ENCODE peak calls at places on chromosomes 16 and 17, in four cellular contexts. P, U, N and R are unnamed samples.

GRCh38 chr16:23293016-23293415 is 9.1 kb upstream of the SCNN1B start:
- DNase-seq in U (no peak), N (peak), P (no peak), R (no peak)

GRCh38 chr16:21116148-21116693 is 34.4 kb downstream of the DNAH3 start:
- DNase-seq in U (peak), N (no peak), P (no peak), R (no peak)

GRCh38 chr16:89502319-89502843 is 5.8 kb upstream of the SPG7 start:
- DNase-seq in N (no peak), P (no peak), U (peak), R (no peak)

GRCh38 chr16:31335431-31335830 is 19.5 kb upstream of the ITGAX start:
- DNase-seq in N (no peak), P (no peak), U (no peak), R (no peak)

GRCh38 chr16:55488306-55488705 is 9.3 kb downstream of the MMP2 start:
- DNase-seq in P (no peak), U (no peak), N (no peak), R (no peak)

GRCh38 chr16:49464877-49465504 is 91.4 kb downstream of the C16orf78 start:
- DNase-seq in P (peak), U (no peak), N (no peak), R (no peak)

GRCh38 chr16:81558444-81559175 is 114.0 kb downstream of the CMIP start:
- DNase-seq in P (no peak), U (peak), N (no peak), R (no peak)

GRCh38 chr16:49455991-49456745 is 82.6 kb downstream of the C16orf78 start:
- DNase-seq in U (no peak), P (no peak), N (no peak), R (no peak)

GRCh38 chr17:78357687-78358537 is 2.0 kb downstream of the SOCS3 start:
- DNase-seq in U (no peak), N (no peak), P (no peak), R (no peak)

GRCh38 chr16:86118467-86119307 is 219.7 kb downstream of the IRF8 start:
- DNase-seq in P (no peak), N (peak), U (no peak), R (no peak)

GRCh38 chr16:52184336-52184735 is 362.6 kb downstream of the TOX3 start:
- DNase-seq in U (no peak), P (no peak), N (no peak), R (no peak)

GRCh38 chr17:79406316-79406715 is 204.5 kb downstream of the RBFOX3 start:
- DNase-seq in U (no peak), P (no peak), N (no peak), R (no peak)

GRCh38 chr16:69243479-69243878 is 56.5 kb downstream of the SNTB2 start:
- DNase-seq in P (no peak), N (no peak), U (no peak), R (no peak)

GRCh38 chr17:50290074-50290702 is 15.9 kb downstream of the TMEM92 start:
- DNase-seq in P (no peak), U (no peak), N (no peak), R (no peak)

GRCh38 chr16:23362460-23363317 is 60.6 kb downstream of the SCNN1B start:
- DNase-seq in P (no peak), U (no peak), N (no peak), R (no peak)

GRCh38 chr17:46795379-46795952 is 23.0 kb downstream of the WNT3 start:
- DNase-seq in U (peak), N (no peak), P (no peak), R (no peak)

GRCh38 chr17:34884597-34884996 is 76.7 kb downstream of the CCT6B start:
- DNase-seq in N (no peak), P (no peak), U (no peak), R (no peak)

DNA sequence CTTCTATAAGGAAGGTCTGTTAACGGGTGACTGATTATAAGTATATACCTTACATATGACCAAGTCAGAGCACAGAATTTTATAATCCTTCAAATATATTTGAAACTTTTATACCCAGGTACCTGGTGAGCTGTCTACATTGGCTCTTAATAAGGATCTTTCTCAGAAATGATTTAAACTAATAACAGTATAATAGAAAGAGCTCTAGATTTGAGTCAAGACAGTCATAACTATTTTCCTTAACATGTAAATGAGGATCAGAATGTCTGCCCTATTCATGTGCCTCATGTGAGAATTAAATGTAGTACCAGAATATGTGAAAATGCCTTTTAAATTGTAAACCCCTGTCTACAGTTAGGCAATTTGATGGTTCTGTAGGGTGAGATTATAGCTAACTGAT is 14.5 kb downstream of the CBFB start:
- DNase-seq in U (no peak), P (no peak), N (no peak), R (no peak)
- TF ChIP-seq YY1 in U (no peak), P (no peak), N (no peak), R (no peak)

DNA sequence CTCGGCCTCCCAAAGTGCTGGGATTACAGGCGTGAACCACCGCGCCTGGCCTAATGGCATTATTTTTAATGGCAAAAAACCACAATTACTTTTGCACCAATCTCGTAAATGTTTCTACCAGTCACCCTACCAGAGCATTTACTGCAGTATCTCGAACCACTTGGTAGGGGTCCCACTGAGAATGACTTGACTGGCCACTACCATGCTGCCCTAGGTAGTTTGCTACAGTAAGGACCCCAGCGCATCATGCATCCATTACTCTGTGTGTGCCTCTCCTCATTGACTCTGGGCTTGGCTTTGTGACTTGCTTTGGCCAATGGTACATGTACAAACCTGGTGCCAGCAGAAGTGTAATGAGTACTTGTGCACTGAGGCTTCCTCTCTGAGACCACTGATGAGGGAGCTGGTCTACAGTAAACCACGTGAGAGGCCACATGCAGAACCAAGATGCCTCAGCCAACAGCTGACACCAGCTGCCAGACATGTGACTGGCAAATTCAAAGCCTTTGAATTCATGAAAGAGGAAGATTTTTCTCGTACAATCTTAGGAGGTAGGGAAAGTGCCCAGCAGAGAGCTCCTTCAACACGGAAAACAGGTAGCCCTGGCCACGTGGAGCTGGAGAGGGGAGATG is 421.7 kb upstream of the C16orf82 start:
- DNase-seq in N (no peak), U (no peak), P (no peak), R (no peak)
- TF ChIP-seq SUZ12 in N (no peak), U (no peak), P (no peak), R (no peak)

GRCh38 chr16:84091460-84091859 is 25.3 kb downstream of the MBTPS1 start:
- DNase-seq in P (no peak), N (no peak), U (no peak), R (no peak)

GRCh38 chr16:84093120-84093878 is 23.4 kb downstream of the MBTPS1 start:
- DNase-seq in U (no peak), N (no peak), P (no peak), R (no peak)

GRCh38 chr16:84088695-84089395 is 27.9 kb downstream of the MBTPS1 start:
- DNase-seq in N (peak), U (peak), P (no peak), R (no peak)

GRCh38 chr16:84087461-84088151 is 29.1 kb downstream of the MBTPS1 start:
- DNase-seq in N (no peak), U (no peak), P (no peak), R (no peak)

DNA sequence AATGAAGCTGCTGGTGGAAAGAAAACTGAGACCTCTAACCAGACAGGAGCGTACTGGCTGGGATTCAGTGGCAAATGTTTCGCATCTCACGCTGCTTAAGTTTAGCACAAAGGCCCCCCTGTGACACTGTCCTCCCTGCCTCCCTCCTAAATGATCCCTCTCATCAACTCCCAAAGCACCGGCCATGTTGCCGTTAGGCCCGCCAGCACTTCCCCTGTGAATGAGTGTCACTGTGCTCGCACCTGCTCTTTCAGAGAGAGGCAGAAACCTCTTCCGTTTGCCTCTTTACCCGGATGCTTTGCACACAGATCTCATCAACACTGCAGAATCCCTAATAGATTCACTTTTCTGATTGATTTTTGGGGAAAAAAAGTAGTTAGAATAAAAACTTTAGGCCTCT is 26.5 kb downstream of the MBTPS1 start:
- DNase-seq in U (no peak), P (no peak), N (no peak), R (no peak)
- TF ChIP-seq YY1 in U (no peak), P (no peak), N (no peak), R (no peak)

GRCh38 chr17:76017481-76018339 is 9.4 kb downstream of the EVPL start:
- DNase-seq in N (no peak), U (no peak), P (no peak), R (no peak)

GRCh38 chr17:76018340-76018680 is 8.8 kb downstream of the EVPL start:
- DNase-seq in P (no peak), U (no peak), N (no peak), R (no peak)

GRCh38 chr17:76018801-76019200 is 8.3 kb downstream of the EVPL start:
- DNase-seq in P (no peak), N (no peak), U (no peak), R (no peak)

GRCh38 chr17:76022285-76022684 is 4.8 kb downstream of the EVPL start:
- DNase-seq in P (no peak), N (no peak), U (no peak), R (no peak)

DNA sequence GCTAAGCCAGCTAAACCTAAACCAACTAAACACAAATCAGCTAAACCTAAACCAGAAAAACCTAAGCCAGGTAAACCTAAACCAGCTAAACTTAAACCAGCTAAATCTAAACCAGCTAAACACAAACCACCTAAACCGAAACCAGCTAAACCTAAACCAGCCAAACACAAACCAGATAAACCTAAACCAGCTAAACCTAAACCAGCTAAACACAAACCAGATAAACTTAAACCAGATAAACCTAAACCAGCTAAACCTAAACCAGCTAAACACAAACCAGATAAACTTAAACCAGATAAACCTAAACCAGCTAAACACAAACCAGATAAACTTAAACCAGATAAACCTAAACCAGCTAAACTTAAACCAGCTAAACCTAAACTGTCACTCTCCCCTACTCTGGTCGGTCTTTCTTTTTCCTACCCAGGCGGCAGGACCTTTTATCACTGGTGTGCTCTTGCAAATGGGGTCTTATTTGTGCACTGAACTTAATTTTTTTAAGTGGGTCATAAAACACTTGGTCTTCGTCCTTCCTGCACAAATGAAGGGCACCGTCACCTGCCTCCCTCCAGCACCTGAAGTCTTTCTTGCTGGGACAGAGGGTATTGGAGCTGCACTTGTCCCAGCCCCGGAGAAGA is 7.2 kb downstream of the EVPL start:
- DNase-seq in N (no peak), P (no peak), U (no peak), R (no peak)
- TF ChIP-seq SUZ12 in N (no peak), P (no peak), U (no peak), R (no peak)

GRCh38 chr17:2967515-2967914 is 95.9 kb downstream of the OR1D5 start:
- DNase-seq in N (no peak), P (no peak), U (no peak), R (no peak)

GRCh38 chr17:2975469-2975958 is 87.9 kb downstream of the OR1D5 start:
- DNase-seq in P (no peak), U (peak), N (no peak), R (no peak)

GRCh38 chr17:2972749-2973148 is 90.7 kb downstream of the OR1D5 start:
- DNase-seq in N (no peak), P (no peak), U (peak), R (no peak)

GRCh38 chr17:2974347-2974746 is 89.1 kb downstream of the OR1D5 start:
- DNase-seq in U (no peak), N (no peak), P (no peak), R (no peak)

GRCh38 chr17:2971851-2972250 is 91.6 kb downstream of the OR1D5 start:
- DNase-seq in P (no peak), N (no peak), U (no peak), R (no peak)
- TF ChIP-seq YY1 in P (no peak), N (no peak), U (no peak), R (no peak)

GRCh38 chr17:7887482-7888183 is 956 bp upstream of the CHD3 start:
- DNase-seq in N (peak), P (peak), U (peak), R (no peak)

GRCh38 chr17:7886227-7887037 is 2.2 kb upstream of the CHD3 start:
- DNase-seq in U (no peak), P (peak), N (no peak), R (no peak)

GRCh38 chr17:7887038-7887481 is 1.5 kb upstream of the CHD3 start:
- DNase-seq in P (no peak), N (no peak), U (no peak), R (no peak)

GRCh38 chr17:7889166-7889584 is 586 bp downstream of the CHD3 start:
- DNase-seq in N (no peak), U (peak), P (no peak), R (no peak)

GRCh38 chr17:7888184-7888920 is at the start of gene CHD3:
- DNase-seq in U (no peak), P (no peak), N (no peak), R (no peak)
- TF ChIP-seq SUZ12 in U (no peak), P (no peak), N (no peak), R (no peak)